ENCODE peak calls at places on chromosome 17, in seven cellular contexts. One of them, this sample, is unnamed.

GRCh38 chr17:19013806-19014627 is 9.5 kb upstream of the FAM83G start:
- DNase-seq in cardiac fibroblast: no peak
- DNase-seq in activated CD4-positive, alpha-beta T cell treated with anti-CD3 and anti-CD28 coated beads, Interleukin-2, amount 50 U/mL, for 48 hours: no peak
- DNase-seq in stimulated activated CD4-positive, alpha-beta T cell treated with anti-CD3 and anti-CD28 coated beads, Interleukin-12 subunit alpha, Interleukin-12 subunit beta, amount 100 ng/mL, for 48 hours: no peak
- DNase-seq in EH: no peak
- DNase-seq in A549: no peak
- DNase-seq in Kasumi-1: no peak
- DNase-seq in this sample: no peak

GRCh38 chr17:7440113-7440822 is 956 bp downstream of the FGF11 start:
- DNase-seq in activated CD4-positive, alpha-beta T cell treated with anti-CD3 and anti-CD28 coated beads, Interleukin-2, amount 50 U/mL, for 48 hours: peak; percentile 55
- DNase-seq in EH: peak; percentile 48
- DNase-seq in stimulated activated CD4-positive, alpha-beta T cell treated with anti-CD3 and anti-CD28 coated beads, Interleukin-12 subunit alpha, Interleukin-12 subunit beta, amount 100 ng/mL, for 48 hours: no peak
- DNase-seq in A549: peak; percentile 39
- DNase-seq in cardiac fibroblast: peak; percentile 23
- DNase-seq in Kasumi-1: no peak
- DNase-seq in this sample: peak; percentile 72

GRCh38 chr17:63647065-63647725 is 25.0 kb downstream of the MAP3K3 start:
- DNase-seq in activated CD4-positive, alpha-beta T cell treated with anti-CD3 and anti-CD28 coated beads, Interleukin-2, amount 50 U/mL, for 48 hours: no peak
- DNase-seq in Kasumi-1: no peak
- DNase-seq in EH: peak; percentile 48
- DNase-seq in cardiac fibroblast: peak; percentile 61
- DNase-seq in stimulated activated CD4-positive, alpha-beta T cell treated with anti-CD3 and anti-CD28 coated beads, Interleukin-12 subunit alpha, Interleukin-12 subunit beta, amount 100 ng/mL, for 48 hours: no peak
- DNase-seq in A549: no peak
- DNase-seq in this sample: peak; percentile 57

GRCh38 chr17:67994827-67995567 is 1.3 kb downstream of the C17orf58 start:
- DNase-seq in EH: peak; percentile 85
- DNase-seq in cardiac fibroblast: peak; percentile 74
- DNase-seq in activated CD4-positive, alpha-beta T cell treated with anti-CD3 and anti-CD28 coated beads, Interleukin-2, amount 50 U/mL, for 48 hours: no peak
- DNase-seq in Kasumi-1: no peak
- DNase-seq in stimulated activated CD4-positive, alpha-beta T cell treated with anti-CD3 and anti-CD28 coated beads, Interleukin-12 subunit alpha, Interleukin-12 subunit beta, amount 100 ng/mL, for 48 hours: no peak
- DNase-seq in A549: peak; percentile 39
- DNase-seq in this sample: peak; percentile 75

GRCh38 chr17:64240261-64240740 is 22.8 kb downstream of the TEX2 start:
- DNase-seq in EH: peak; percentile 73
- DNase-seq in cardiac fibroblast: peak; percentile 25
- DNase-seq in stimulated activated CD4-positive, alpha-beta T cell treated with anti-CD3 and anti-CD28 coated beads, Interleukin-12 subunit alpha, Interleukin-12 subunit beta, amount 100 ng/mL, for 48 hours: no peak
- DNase-seq in A549: no peak
- DNase-seq in Kasumi-1: no peak
- DNase-seq in activated CD4-positive, alpha-beta T cell treated with anti-CD3 and anti-CD28 coated beads, Interleukin-2, amount 50 U/mL, for 48 hours: no peak
- DNase-seq in this sample: no peak

GRCh38 chr17:45307290-45308015 is 9.4 kb downstream of the MAP3K14 start:
- DNase-seq in cardiac fibroblast: peak; percentile 93
- DNase-seq in A549: peak; percentile 69
- DNase-seq in stimulated activated CD4-positive, alpha-beta T cell treated with anti-CD3 and anti-CD28 coated beads, Interleukin-12 subunit alpha, Interleukin-12 subunit beta, amount 100 ng/mL, for 48 hours: peak; percentile 63
- DNase-seq in Kasumi-1: peak; percentile 87
- DNase-seq in activated CD4-positive, alpha-beta T cell treated with anti-CD3 and anti-CD28 coated beads, Interleukin-2, amount 50 U/mL, for 48 hours: peak; percentile 46
- DNase-seq in EH: peak; percentile 91
- DNase-seq in this sample: peak; percentile 94

GRCh38 chr17:75144816-75145511 is 9.3 kb downstream of the JPT1 start:
- DNase-seq in activated CD4-positive, alpha-beta T cell treated with anti-CD3 and anti-CD28 coated beads, Interleukin-2, amount 50 U/mL, for 48 hours: no peak
- DNase-seq in EH: no peak
- DNase-seq in Kasumi-1: peak; percentile 22
- DNase-seq in stimulated activated CD4-positive, alpha-beta T cell treated with anti-CD3 and anti-CD28 coated beads, Interleukin-12 subunit alpha, Interleukin-12 subunit beta, amount 100 ng/mL, for 48 hours: no peak
- DNase-seq in A549: no peak
- DNase-seq in cardiac fibroblast: no peak
- DNase-seq in this sample: no peak

GRCh38 chr17:43479948-43480347 is 3.8 kb upstream of the DHX8 start:
- DNase-seq in Kasumi-1: no peak
- DNase-seq in activated CD4-positive, alpha-beta T cell treated with anti-CD3 and anti-CD28 coated beads, Interleukin-2, amount 50 U/mL, for 48 hours: no peak
- DNase-seq in stimulated activated CD4-positive, alpha-beta T cell treated with anti-CD3 and anti-CD28 coated beads, Interleukin-12 subunit alpha, Interleukin-12 subunit beta, amount 100 ng/mL, for 48 hours: no peak
- DNase-seq in EH: no peak
- DNase-seq in A549: no peak
- DNase-seq in cardiac fibroblast: no peak
- DNase-seq in this sample: no peak

GRCh38 chr17:2416010-2416734 is 15.3 kb upstream of the MNT start:
- DNase-seq in stimulated activated CD4-positive, alpha-beta T cell treated with anti-CD3 and anti-CD28 coated beads, Interleukin-12 subunit alpha, Interleukin-12 subunit beta, amount 100 ng/mL, for 48 hours: peak; percentile 73
- DNase-seq in EH: peak; percentile 86
- DNase-seq in cardiac fibroblast: peak; percentile 93
- DNase-seq in A549: peak; percentile 84
- DNase-seq in Kasumi-1: peak; percentile 42
- DNase-seq in activated CD4-positive, alpha-beta T cell treated with anti-CD3 and anti-CD28 coated beads, Interleukin-2, amount 50 U/mL, for 48 hours: peak; percentile 90
- DNase-seq in this sample: peak; percentile 97

GRCh38 chr17:42010898-42011516 is 6.2 kb downstream of the DNAJC7 start:
- DNase-seq in A549: peak; percentile 62
- DNase-seq in cardiac fibroblast: peak; percentile 52
- DNase-seq in activated CD4-positive, alpha-beta T cell treated with anti-CD3 and anti-CD28 coated beads, Interleukin-2, amount 50 U/mL, for 48 hours: no peak
- DNase-seq in EH: peak; percentile 40
- DNase-seq in Kasumi-1: no peak
- DNase-seq in stimulated activated CD4-positive, alpha-beta T cell treated with anti-CD3 and anti-CD28 coated beads, Interleukin-12 subunit alpha, Interleukin-12 subunit beta, amount 100 ng/mL, for 48 hours: no peak
- DNase-seq in this sample: peak; percentile 36

GRCh38 chr17:63701477-63702222 is 1.7 kb upstream of the LIMD2 start:
- DNase-seq in A549: no peak
- DNase-seq in EH: no peak
- DNase-seq in stimulated activated CD4-positive, alpha-beta T cell treated with anti-CD3 and anti-CD28 coated beads, Interleukin-12 subunit alpha, Interleukin-12 subunit beta, amount 100 ng/mL, for 48 hours: peak; percentile 68
- DNase-seq in cardiac fibroblast: no peak
- DNase-seq in activated CD4-positive, alpha-beta T cell treated with anti-CD3 and anti-CD28 coated beads, Interleukin-2, amount 50 U/mL, for 48 hours: peak; percentile 74
- DNase-seq in Kasumi-1: peak; percentile 93
- DNase-seq in this sample: no peak

GRCh38 chr17:30091166-30091670 is 25.4 kb upstream of the NSRP1 start:
- DNase-seq in A549: no peak
- DNase-seq in EH: no peak
- DNase-seq in stimulated activated CD4-positive, alpha-beta T cell treated with anti-CD3 and anti-CD28 coated beads, Interleukin-12 subunit alpha, Interleukin-12 subunit beta, amount 100 ng/mL, for 48 hours: no peak
- DNase-seq in Kasumi-1: no peak
- DNase-seq in cardiac fibroblast: peak; percentile 56
- DNase-seq in activated CD4-positive, alpha-beta T cell treated with anti-CD3 and anti-CD28 coated beads, Interleukin-2, amount 50 U/mL, for 48 hours: no peak
- DNase-seq in this sample: no peak

GRCh38 chr17:73436966-73437365 is 125.2 kb upstream of the CDC42EP4 start:
- DNase-seq in A549: no peak
- DNase-seq in cardiac fibroblast: peak; percentile 13
- DNase-seq in EH: peak; percentile 29
- DNase-seq in Kasumi-1: no peak
- DNase-seq in stimulated activated CD4-positive, alpha-beta T cell treated with anti-CD3 and anti-CD28 coated beads, Interleukin-12 subunit alpha, Interleukin-12 subunit beta, amount 100 ng/mL, for 48 hours: no peak
- DNase-seq in activated CD4-positive, alpha-beta T cell treated with anti-CD3 and anti-CD28 coated beads, Interleukin-2, amount 50 U/mL, for 48 hours: no peak
- DNase-seq in this sample: no peak

GRCh38 chr17:41919165-41919817 is 540 bp upstream of the ACLY start:
- DNase-seq in stimulated activated CD4-positive, alpha-beta T cell treated with anti-CD3 and anti-CD28 coated beads, Interleukin-12 subunit alpha, Interleukin-12 subunit beta, amount 100 ng/mL, for 48 hours: no peak
- DNase-seq in A549: no peak
- DNase-seq in cardiac fibroblast: no peak
- DNase-seq in Kasumi-1: no peak
- DNase-seq in EH: no peak
- DNase-seq in activated CD4-positive, alpha-beta T cell treated with anti-CD3 and anti-CD28 coated beads, Interleukin-2, amount 50 U/mL, for 48 hours: no peak
- DNase-seq in this sample: peak; percentile 85

GRCh38 chr17:37259030-37259735 is 116.6 kb upstream of the C17orf78 start:
- DNase-seq in stimulated activated CD4-positive, alpha-beta T cell treated with anti-CD3 and anti-CD28 coated beads, Interleukin-12 subunit alpha, Interleukin-12 subunit beta, amount 100 ng/mL, for 48 hours: no peak
- DNase-seq in Kasumi-1: no peak
- DNase-seq in EH: peak; percentile 51
- DNase-seq in activated CD4-positive, alpha-beta T cell treated with anti-CD3 and anti-CD28 coated beads, Interleukin-2, amount 50 U/mL, for 48 hours: no peak
- DNase-seq in A549: no peak
- DNase-seq in cardiac fibroblast: no peak
- DNase-seq in this sample: no peak

This sample was measured in adipocyte.